ENCODE peak calls at places on chromosomes 13 and 19, in eight cellular contexts. O is OCI-LY7; D is bronchial epithelial cell; K is cardiac fibroblast; J is CD4-positive, alpha-beta memory T cell; L is psoas muscle; W is heart left ventricle; N is astrocyte of the spinal cord. Q is an unnamed sample.

GRCh38 chr19:29887498-29887897 is 54.5 kb upstream of the URI1 start:
- DNase-seq in L (no peak), J (no peak), N (no peak), D (no peak), K (no peak), O (peak), W (no peak), Q (peak)

GRCh38 chr19:2426661-2427322 is 594 bp downstream of the TIMM13 start:
- DNase-seq in W (no peak), L (peak), J (no peak), K (peak), D (no peak), O (peak), N (no peak), Q (no peak)

GRCh38 chr13:64453831-64454230 is 2776.3 kb downstream of the PCDH9 start:
- DNase-seq in D (no peak), K (peak), L (no peak), J (no peak), W (no peak), N (no peak), O (no peak), Q (no peak)

GRCh38 chr13:40164137-40164536 is 502.3 kb downstream of the FOXO1 start:
- DNase-seq in L (no peak), W (no peak), J (no peak), K (peak), N (no peak), O (no peak), D (peak), Q (no peak)

GRCh38 chr19:51524661-51525264 is 6.7 kb downstream of the SIGLEC6 start:
- DNase-seq in D (no peak), W (no peak), J (no peak), N (no peak), O (no peak), K (no peak), L (no peak), Q (no peak)

GRCh38 chr13:72163671-72164070 is 296.7 kb upstream of the DACH1 start:
- DNase-seq in O (no peak), L (no peak), D (peak), N (no peak), W (no peak), J (no peak), K (no peak), Q (no peak)

GRCh38 chr13:28889317-28889716 is 69.2 kb downstream of the MTUS2 start:
- DNase-seq in N (no peak), L (no peak), D (no peak), O (no peak), W (no peak), J (no peak), K (no peak), Q (no peak)

GRCh38 chr13:20570540-20570939 is 3.6 kb downstream of the IFT88 start:
- DNase-seq in D (no peak), K (peak), W (no peak), L (no peak), N (no peak), O (no peak), J (no peak), Q (no peak)

GRCh38 chr13:29908411-29908810 is 58.0 kb upstream of the UBL3 start:
- DNase-seq in O (no peak), W (no peak), K (peak), D (peak), L (peak), J (no peak), N (peak), Q (peak)

GRCh38 chr19:12064266-12065099 is at the start of gene ZNF844:
- DNase-seq in K (peak), N (peak), J (peak), L (peak), W (peak), O (peak), D (peak), Q (peak)

GRCh38 chr13:44293908-44294735 is 79.5 kb upstream of the SERP2 start:
- DNase-seq in J (no peak), N (peak), O (no peak), W (no peak), D (peak), L (no peak), K (peak), Q (no peak)

GRCh38 chr19:5953680-5954213 is 24.2 kb downstream of the RANBP3 start:
- DNase-seq in L (no peak), N (peak), D (no peak), K (peak), W (no peak), J (no peak), O (no peak), Q (no peak)

GRCh38 chr13:40207110-40207478 is 459.3 kb downstream of the FOXO1 start:
- DNase-seq in O (peak), K (no peak), W (no peak), J (no peak), D (peak), N (no peak), L (no peak), Q (no peak)

GRCh38 chr19:13959141-13959961 is 7.0 kb downstream of the DCAF15 start:
- DNase-seq in N (no peak), L (no peak), D (no peak), J (no peak), K (no peak), W (no peak), O (no peak), Q (no peak)

GRCh38 chr13:96934889-96935490 is 59.3 kb downstream of the OXGR1 start:
- DNase-seq in O (no peak), L (no peak), K (no peak), W (no peak), J (no peak), N (no peak), D (no peak), Q (no peak)

GRCh38 chr13:90696656-90697055 is 650.8 kb upstream of the MIR17HG start:
- DNase-seq in J (no peak), W (no peak), N (peak), O (no peak), D (peak), K (peak), L (no peak), Q (no peak)

GRCh38 chr19:54160948-54161347 is 1.4 kb upstream of the LENG1 start:
- DNase-seq in W (no peak), O (no peak), N (no peak), K (no peak), L (no peak), J (no peak), D (no peak), Q (no peak)

GRCh38 chr19:8580710-8581281 is 3.6 kb upstream of the MYO1F start:
- DNase-seq in L (peak), O (peak), N (peak), K (peak), D (peak), W (peak), J (peak), Q (peak)

GRCh38 chr13:30895773-30896172 is 10.3 kb upstream of the MEDAG start:
- DNase-seq in W (no peak), N (peak), L (peak), J (no peak), D (peak), K (peak), O (no peak), Q (peak)

GRCh38 chr19:35107541-35107939 is 8.1 kb upstream of the FXYD3 start:
- DNase-seq in J (no peak), K (peak), O (no peak), L (no peak), N (no peak), W (no peak), D (peak), Q (no peak)

GRCh38 chr13:94177041-94177440 is 302.4 kb downstream of the DCT start:
- DNase-seq in K (peak), J (no peak), W (no peak), O (no peak), D (no peak), L (no peak), N (no peak), Q (no peak)

GRCh38 chr19:23071087-23071511 is 45.7 kb upstream of the ZNF730 start:
- DNase-seq in K (peak), D (no peak), W (peak), L (peak), N (peak), J (no peak), O (no peak), Q (no peak)

GRCh38 chr19:23070353-23070781 is 46.5 kb upstream of the ZNF730 start:
- DNase-seq in N (peak), O (no peak), W (peak), K (peak), L (peak), J (no peak), D (no peak), Q (no peak)

GRCh38 chr19:23075031-23075733 is 41.6 kb upstream of the ZNF730 start:
- DNase-seq in J (no peak), O (peak), W (peak), L (peak), D (peak), K (peak), N (peak), Q (peak)
- H3K4me3 ChIP-seq in J (no peak), O (peak), W (peak), L (peak), D (peak), K (peak), N (peak), Q (peak)

GRCh38 chr19:55472463-55472862 is 4.0 kb upstream of the ZNF628 start:
- DNase-seq in O (no peak), W (no peak), K (peak), L (no peak), D (peak), N (peak), J (no peak), Q (no peak)
- H3K4me3 ChIP-seq in O (no peak), W (no peak), K (no peak), L (no peak), D (no peak), N (no peak), J (no peak), Q (no peak)

GRCh38 chr19:48877900-48878218 is 5.6 kb downstream of the PPP1R15A start:
- DNase-seq in J (no peak), K (no peak), L (no peak), D (no peak), O (no peak), W (no peak), N (no peak), Q (no peak)

GRCh38 chr19:48881741-48882657 is 9.8 kb downstream of the PPP1R15A start:
- DNase-seq in K (no peak), J (peak), D (no peak), W (no peak), N (no peak), L (no peak), O (peak), Q (no peak)

GRCh38 chr19:48879025-48879572 is 6.9 kb downstream of the PPP1R15A start:
- DNase-seq in W (no peak), O (no peak), N (no peak), L (no peak), K (no peak), J (peak), D (no peak), Q (no peak)

GRCh38 chr19:48874309-48875135 is 2.3 kb downstream of the PPP1R15A start:
- DNase-seq in L (no peak), W (peak), J (no peak), N (peak), K (peak), D (peak), O (no peak), Q (no peak)

GRCh38 chr19:48878219-48879024 is 6.2 kb downstream of the PPP1R15A start:
- DNase-seq in W (peak), N (no peak), D (peak), J (no peak), L (no peak), K (peak), O (no peak), Q (no peak)
- H3K4me3 ChIP-seq in W (no peak), N (no peak), D (no peak), J (no peak), L (no peak), K (no peak), O (no peak), Q (no peak)

DNA sequence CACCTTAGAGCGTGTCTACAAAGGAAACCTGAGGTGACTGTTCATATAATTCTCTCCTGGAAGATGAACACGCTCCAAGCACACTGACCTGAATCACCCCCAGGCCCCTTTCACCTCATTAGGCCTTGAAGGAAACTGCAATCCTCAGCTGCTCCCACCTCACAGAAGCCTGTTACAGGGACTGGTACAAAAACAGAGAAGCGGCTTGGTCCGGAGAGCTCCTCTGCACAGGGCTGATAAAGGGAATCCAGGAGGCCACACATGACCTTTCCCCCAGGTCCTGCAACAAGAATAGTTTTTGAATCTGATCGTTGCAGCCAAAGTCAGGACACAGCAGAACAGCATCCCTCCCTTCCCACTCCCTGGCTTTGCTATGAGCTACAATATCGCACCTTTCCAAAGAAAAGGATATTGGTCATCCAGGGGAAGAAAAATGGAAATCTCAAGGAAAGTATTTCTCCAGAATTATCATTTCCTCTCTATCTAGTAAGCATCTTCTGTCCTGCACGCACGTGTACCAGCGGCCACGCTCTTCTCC is 666.7 kb downstream of the UQCRFS1 start:
- DNase-seq in O (no peak), D (no peak), N (no peak), J (no peak), W (no peak), K (no peak), L (no peak), Q (no peak)
- H3K4me3 ChIP-seq in O (no peak), D (no peak), N (no peak), J (no peak), W (no peak), K (no peak), L (no peak), Q (no peak)

DNA sequence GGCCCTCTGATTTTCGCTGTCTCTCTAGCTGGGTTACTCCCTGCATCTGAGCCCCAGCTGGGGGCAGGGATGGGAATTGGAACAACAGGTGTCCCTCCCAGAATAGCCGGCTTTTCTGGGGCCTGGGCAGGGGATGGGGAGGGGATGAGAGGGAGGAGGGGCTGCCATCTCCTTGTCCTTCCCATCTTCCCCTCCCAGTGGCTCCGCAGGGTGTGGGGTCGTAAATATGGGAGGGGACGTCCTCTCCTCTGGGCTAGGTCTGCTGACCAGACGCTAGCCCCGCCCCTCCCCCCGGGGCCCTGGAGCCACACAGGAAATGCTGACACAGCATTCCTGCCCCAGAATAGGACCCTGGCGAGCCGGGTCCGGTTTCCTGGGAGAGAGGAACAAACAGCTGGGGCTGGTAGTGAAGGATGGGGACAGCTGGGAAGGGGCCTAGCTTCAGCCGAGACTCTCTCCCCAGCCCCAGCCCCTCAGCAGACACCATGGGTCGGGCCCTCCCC is 1.1 kb downstream of the RYR1 start:
- DNase-seq in J (no peak), W (peak), O (no peak), K (no peak), D (no peak), N (no peak), L (peak), Q (no peak)
- H3K4me3 ChIP-seq in J (no peak), W (no peak), O (no peak), K (no peak), D (no peak), N (no peak), L (peak), Q (no peak)

DNA sequence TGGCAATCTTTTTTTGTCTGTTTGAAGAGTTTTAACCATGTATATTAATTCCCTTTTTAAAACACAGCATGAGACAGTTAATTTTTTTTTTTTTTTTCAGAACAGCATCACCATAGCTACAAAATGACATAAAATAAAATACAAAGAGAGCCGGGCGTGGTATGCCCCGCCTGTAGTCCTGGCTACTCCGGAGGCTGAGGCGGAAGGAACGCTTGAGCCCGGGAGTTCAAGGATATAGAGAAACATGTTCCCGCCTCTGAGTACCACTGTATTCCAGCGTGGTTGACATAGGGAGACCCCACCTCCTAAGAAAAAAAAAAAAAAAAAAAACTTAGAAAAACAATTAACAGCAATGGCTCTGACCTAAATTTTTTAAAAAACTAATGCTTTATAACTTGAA is 10.0 kb upstream of the INSR start:
- DNase-seq in N (no peak), W (peak), D (no peak), O (no peak), L (no peak), K (no peak), J (no peak), Q (no peak)
- H3K4me3 ChIP-seq in N (no peak), W (no peak), D (no peak), O (no peak), L (no peak), K (no peak), J (no peak), Q (no peak)